ENCODE peak calls at places on chromosome 2, in seven cellular contexts. Z is Peyer's patch, I is right lobe of liver, Y is IMR-90, W is bronchial epithelial cell, G is ovary, K is endothelial cell of umbilical vein. U is an unnamed sample.

GRCh38 chr2:204505946-204506345 is 39.3 kb upstream of the PARD3B start:
- DNase-seq in Z (no peak), I (no peak), W (no peak), K (no peak), Y (peak; percentile 52), G (no peak), U (no peak)

GRCh38 chr2:113098061-113098460 is 29.3 kb upstream of the IL1RN start:
- DNase-seq in Z (no peak), I (no peak), G (no peak), Y (no peak), K (no peak), W (no peak), U (no peak)

GRCh38 chr2:14569294-14569693 is 63.2 kb upstream of the LRATD1 start:
- DNase-seq in Z (no peak), Y (no peak), G (no peak), I (no peak), K (no peak), W (peak; percentile 70), U (no peak)

GRCh38 chr2:41856946-41857345 is 190.9 kb upstream of the PKDCC start:
- DNase-seq in G (no peak), I (no peak), W (no peak), K (no peak), Z (no peak), Y (no peak), U (no peak)

GRCh38 chr2:158191076-158191566 is 89.4 kb downstream of the UPP2 start:
- DNase-seq in I (no peak), Y (no peak), Z (peak; percentile 20), K (no peak), W (no peak), G (no peak), U (no peak)

GRCh38 chr2:182015334-182016109 is 29.9 kb downstream of the PPP1R1C start:
- DNase-seq in K (no peak), Y (peak; percentile 25), I (no peak), Z (no peak), W (peak; percentile 75), G (no peak), U (no peak)

GRCh38 chr2:207203056-207203455 is 37.3 kb upstream of the KLF7 start:
- DNase-seq in G (no peak), Z (no peak), K (no peak), I (no peak), Y (no peak), W (no peak), U (no peak)

GRCh38 chr2:101776172-101777043 is 78.9 kb downstream of the MAP4K4 start:
- DNase-seq in Z (no peak), G (no peak), I (no peak), Y (no peak), W (no peak), K (no peak), U (no peak)

GRCh38 chr2:44450806-44451205 is 89.1 kb downstream of the CAMKMT start:
- DNase-seq in I (no peak), G (no peak), Z (no peak), W (no peak), Y (no peak), K (peak; percentile 53), U (no peak)

GRCh38 chr2:224876522-224876921 is 160.4 kb upstream of the CCDC195 start:
- DNase-seq in Z (no peak), G (no peak), W (no peak), K (no peak), Y (no peak), I (no peak), U (no peak)

GRCh38 chr2:122883849-122884248 is 1128.4 kb downstream of the TSN start:
- DNase-seq in G (no peak), K (no peak), Y (no peak), Z (no peak), I (no peak), W (no peak), U (no peak)

GRCh38 chr2:128641421-128642095 is 322.9 kb upstream of the HS6ST1 start:
- DNase-seq in G (peak; percentile 0), W (no peak), Y (no peak), Z (no peak), I (peak; percentile 15), K (no peak), U (peak; percentile 5)

GRCh38 chr2:86285981-86286380 is 51.4 kb downstream of the REEP1 start:
- DNase-seq in I (no peak), Z (no peak), K (no peak), Y (no peak), W (no peak), G (no peak), U (no peak)

GRCh38 chr2:26000561-26001211 is 18.4 kb upstream of the KIF3C start:
- DNase-seq in Y (no peak), K (no peak), Z (no peak), W (peak; percentile 70), I (no peak), G (no peak), U (peak; percentile 61)

GRCh38 chr2:58620896-58621295 is 379.8 kb upstream of the FANCL start:
- DNase-seq in Y (no peak), I (no peak), W (no peak), K (no peak), G (no peak), Z (no peak), U (no peak)

GRCh38 chr2:237998530-237998929 is 31.7 kb downstream of the UBE2F start:
- DNase-seq in Z (no peak), K (peak; percentile 83), G (no peak), Y (peak; percentile 41), W (no peak), I (no peak), U (no peak)

GRCh38 chr2:154623819-154624218 is 74.7 kb upstream of the KCNJ3 start:
- DNase-seq in K (peak; percentile 45), Z (no peak), G (no peak), I (no peak), Y (peak; percentile 0), W (peak; percentile 44), U (peak; percentile 20)

GRCh38 chr2:37020887-37021796 is 54.8 kb upstream of the STRN start:
- DNase-seq in Z (no peak), G (no peak), I (no peak), K (no peak), Y (peak; percentile 39), W (no peak), U (no peak)

GRCh38 chr2:37029758-37030157 is 54.4 kb downstream of the HEATR5B start:
- DNase-seq in G (no peak), K (no peak), I (no peak), Y (no peak), Z (no peak), W (no peak), U (no peak)

GRCh38 chr2:37020212-37020886 is 54.0 kb upstream of the STRN start:
- DNase-seq in K (peak; percentile 77), Z (peak; percentile 29), Y (peak; percentile 94), G (peak; percentile 86), I (no peak), W (peak; percentile 25), U (peak; percentile 62)

DNA sequence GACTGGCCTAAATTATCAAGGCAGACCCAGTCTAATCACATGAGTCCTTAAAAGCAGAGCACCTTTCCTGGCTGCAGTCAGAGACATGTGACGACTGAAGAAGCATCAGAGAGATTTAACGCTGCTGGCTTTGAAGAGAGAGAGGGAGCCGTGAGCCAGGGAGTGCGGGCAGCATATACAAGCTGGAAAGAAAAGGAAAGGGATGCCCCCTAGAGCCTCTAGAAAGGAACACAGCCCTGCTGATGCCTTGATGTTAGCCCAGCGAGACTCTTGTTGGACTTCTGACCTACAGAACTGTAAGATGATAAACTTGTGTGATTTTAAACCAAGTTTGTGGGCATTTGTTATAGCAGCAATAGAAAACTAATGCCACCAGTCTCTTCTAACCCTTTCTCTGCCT is 58.1 kb downstream of the HEATR5B start:
- DNase-seq in K (no peak), W (no peak), Z (no peak), Y (no peak), I (no peak), G (no peak), U (no peak)
- H3K36me3 ChIP-seq in K (peaks cover 2% of the 10 kb centered on the region), W (peaks cover 3% of the 10 kb centered on the region), Z (no peaks in the 10 kb centered on the region), Y (peaks cover 21% of the 10 kb centered on the region), I (peaks cover 3% of the 10 kb centered on the region), G (no peaks in the 10 kb centered on the region), U (peaks cover 32% of the 10 kb centered on the region)

GRCh38 chr2:15780912-15781574 is 159.3 kb upstream of the MYCN start:
- DNase-seq in I (no peak), K (no peak), Z (no peak), Y (no peak), W (no peak), G (no peak), U (no peak)

GRCh38 chr2:15783489-15783888 is 156.9 kb upstream of the MYCN start:
- DNase-seq in W (no peak), G (no peak), Y (no peak), I (no peak), Z (no peak), K (no peak), U (no peak)

GRCh38 chr2:15782769-15783294 is 157.5 kb upstream of the MYCN start:
- DNase-seq in W (no peak), K (no peak), I (no peak), Y (no peak), Z (no peak), G (no peak), U (no peak)

GRCh38 chr2:15780234-15780633 is 160.1 kb upstream of the MYCN start:
- DNase-seq in Y (no peak), I (no peak), Z (no peak), K (no peak), G (no peak), W (no peak), U (no peak)

GRCh38 chr2:15782009-15782751 is 158.2 kb upstream of the MYCN start:
- DNase-seq in Y (no peak), K (no peak), G (no peak), Z (no peak), I (no peak), W (peak; percentile 49), U (no peak)
- H3K36me3 ChIP-seq in Y (no peaks in the 10 kb centered on the region), K (no peaks in the 10 kb centered on the region), G (no peaks in the 10 kb centered on the region), Z (no peaks in the 10 kb centered on the region), I (no peaks in the 10 kb centered on the region), W (no peaks in the 10 kb centered on the region), U (no peaks in the 10 kb centered on the region)

GRCh38 chr2:20307311-20307710 is 43.3 kb downstream of the PUM2 start:
- DNase-seq in K (no peak), G (no peak), I (no peak), W (no peak), Z (no peak), Y (no peak), U (no peak)
- H3K36me3 ChIP-seq in K (peaks cover 6% of the 10 kb centered on the region), G (no peaks in the 10 kb centered on the region), I (peaks cover 48% of the 10 kb centered on the region), W (peaks cover 9% of the 10 kb centered on the region), Z (no peaks in the 10 kb centered on the region), Y (peaks cover 25% of the 10 kb centered on the region), U (no peaks in the 10 kb centered on the region)

DNA sequence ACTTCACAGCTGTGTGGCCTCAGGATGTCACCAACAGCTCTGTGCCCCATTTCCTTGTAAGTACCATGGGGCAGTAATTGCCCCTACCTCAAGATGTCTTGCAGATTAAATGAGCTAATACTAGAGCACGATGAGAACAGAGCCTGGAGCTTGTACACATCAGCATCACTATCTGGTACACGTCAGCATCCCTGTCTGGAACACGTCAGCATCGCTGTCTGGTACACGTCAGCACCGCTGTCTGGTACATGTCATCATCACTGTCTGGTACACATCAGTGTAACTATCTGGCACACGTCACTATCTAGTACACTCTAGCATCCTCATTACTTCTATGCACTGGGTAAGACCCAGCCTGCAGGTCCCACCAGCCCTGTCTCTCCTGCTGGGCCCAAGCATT is 37.2 kb downstream of the AQP12A start:
- DNase-seq in G (no peak), K (no peak), W (no peak), Z (no peak), I (no peak), Y (peak; percentile 47), U (no peak)
- H3K36me3 ChIP-seq in G (no peaks in the 10 kb centered on the region), K (no peaks in the 10 kb centered on the region), W (no peaks in the 10 kb centered on the region), Z (no peaks in the 10 kb centered on the region), I (no peaks in the 10 kb centered on the region), Y (no peaks in the 10 kb centered on the region), U (peaks cover 7% of the 10 kb centered on the region)

U was measured in pancreas.